ENCODE peak calls at places on chromosome 5, in four cellular contexts. R, V, C and P are unnamed samples.

GRCh38 chr5:173715607-173716006 is 99.2 kb upstream of the BOD1 start:
- DNase-seq in R (no peak), V (no peak), C (no peak), P (peak; percentile 34)

GRCh38 chr5:174571662-174572397 is 152.6 kb upstream of the MSX2 start:
- DNase-seq in R (peak; percentile 87), V (no peak), C (no peak), P (peak; percentile 98)

GRCh38 chr5:122067330-122067885 is 10.7 kb downstream of the LOX start:
- DNase-seq in R (no peak), V (no peak), C (no peak), P (no peak)

GRCh38 chr5:127652952-127653611 is 4.2 kb downstream of the CTXN3 start:
- DNase-seq in R (no peak), V (no peak), C (no peak), P (no peak)

GRCh38 chr5:63127054-63127453 is 548.4 kb downstream of the LRRC70 start:
- DNase-seq in R (no peak), V (no peak), C (no peak), P (peak; percentile 26)

GRCh38 chr5:52804359-52804758 is 16.6 kb downstream of the ITGA1 start:
- DNase-seq in R (no peak), V (no peak), C (no peak), P (no peak)

GRCh38 chr5:142000709-142001484 is 11.9 kb downstream of the GNPDA1 start:
- DNase-seq in R (no peak), V (no peak), C (no peak), P (no peak)

GRCh38 chr5:93746406-93747056 is 5.1 kb upstream of the POU5F2 start:
- DNase-seq in R (no peak), V (no peak), C (no peak), P (peak; percentile 74)

GRCh38 chr5:6683241-6683640 is 30.0 kb upstream of the TENT4A start:
- DNase-seq in R (no peak), V (no peak), C (no peak), P (no peak)
- TF ChIP-seq ELK1 in R (no peak), V (no peak), C (no peak), P (no peak)

GRCh38 chr5:137215261-137215660 is 283.9 kb downstream of the SPOCK1 start:
- DNase-seq in R (no peak), V (no peak), C (no peak), P (no peak)
- TF ChIP-seq ELK1 in R (no peak), V (no peak), C (no peak), P (no peak)

DNA sequence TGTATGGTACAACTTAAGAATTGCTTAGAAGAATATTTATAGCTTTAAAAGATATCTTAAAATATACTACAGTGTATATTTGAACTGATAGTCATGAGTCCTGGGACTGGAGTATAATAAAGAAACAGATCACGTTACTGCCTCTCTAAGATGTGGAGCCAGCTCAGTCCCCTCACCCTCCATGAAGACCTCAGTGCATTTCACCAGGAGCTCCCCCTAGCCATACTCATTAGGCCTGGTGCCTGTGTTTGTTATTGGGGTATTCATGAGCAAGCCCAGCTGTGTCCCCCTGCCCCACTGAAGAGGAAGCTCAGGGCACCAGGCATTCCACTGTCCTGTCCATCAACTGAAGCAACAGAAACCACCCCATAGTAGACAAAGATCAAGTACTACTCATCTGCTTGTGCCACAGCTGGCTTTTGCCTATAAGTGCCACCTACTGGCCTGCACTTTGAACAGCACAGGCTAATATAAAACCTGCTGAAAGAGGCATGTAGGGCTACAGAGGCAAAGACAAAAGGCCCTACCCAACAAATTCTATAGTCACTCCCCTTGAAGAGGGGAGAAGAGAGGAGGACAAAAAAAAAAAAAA is 850.2 kb upstream of the NUDT12 start:
- DNase-seq in R (peak; percentile 0), V (no peak), C (no peak), P (peak; percentile 17)
- TF ChIP-seq ELK1 in R (no peak), V (no peak), C (no peak), P (no peak)

GRCh38 chr5:2651116-2651515 is 100.4 kb downstream of the IRX2 start:
- DNase-seq in R (no peak), V (no peak), C (no peak), P (no peak)
- TF ChIP-seq ELK1 in R (no peak), V (no peak), C (no peak), P (no peak)

GRCh38 chr5:23147625-23148024 is 294.5 kb upstream of the CDH12 start:
- DNase-seq in R (no peak), V (no peak), C (no peak), P (no peak)
- TF ChIP-seq ELK1 in R (no peak), V (no peak), C (no peak), P (no peak)